ENCODE peak calls at places on chromosomes 3 and 15, in ten cellular contexts. One of them, this sample, is unnamed.

GRCh38 chr3:135907422-135908165 is 57.9 kb upstream of the PPP2R3A start:
- DNase-seq in left cardiac atrium: no peak
- DNase-seq in type B pancreatic cell: no peak
- DNase-seq in AG04449: no peak
- DNase-seq in SJSA1: no peak
- DNase-seq in activated naive CD4-positive, alpha-beta T cell treated with anti-CD3 and anti-CD28 coated beads for 36 hours: no peak
- DNase-seq in activated CD8-positive, alpha-beta memory T cell treated with anti-CD3 and anti-CD28 coated beads for 48 hours: no peak
- DNase-seq in HT-29: peak
- DNase-seq in neural crest cell: no peak
- DNase-seq in stimulated activated CD4-positive, alpha-beta T cell treated with anti-CD3 and anti-CD28 coated beads, Interleukin-1b, Interleukin-23, amount 100 ng/mL, for 4 hours: no peak
- DNase-seq in this sample: peak

GRCh38 chr3:177836671-177837070 is 639.4 kb upstream of the TBL1XR1 start:
- DNase-seq in left cardiac atrium: no peak
- DNase-seq in type B pancreatic cell: no peak
- DNase-seq in AG04449: no peak
- DNase-seq in SJSA1: no peak
- DNase-seq in activated naive CD4-positive, alpha-beta T cell treated with anti-CD3 and anti-CD28 coated beads for 36 hours: no peak
- DNase-seq in activated CD8-positive, alpha-beta memory T cell treated with anti-CD3 and anti-CD28 coated beads for 48 hours: no peak
- DNase-seq in HT-29: no peak
- DNase-seq in neural crest cell: no peak
- DNase-seq in stimulated activated CD4-positive, alpha-beta T cell treated with anti-CD3 and anti-CD28 coated beads, Interleukin-1b, Interleukin-23, amount 100 ng/mL, for 4 hours: no peak
- DNase-seq in this sample: no peak

GRCh38 chr3:15102833-15103232 is 3.9 kb upstream of the RBSN start:
- DNase-seq in left cardiac atrium: no peak
- DNase-seq in type B pancreatic cell: no peak
- DNase-seq in AG04449: no peak
- DNase-seq in SJSA1: no peak
- DNase-seq in activated naive CD4-positive, alpha-beta T cell treated with anti-CD3 and anti-CD28 coated beads for 36 hours: no peak
- DNase-seq in activated CD8-positive, alpha-beta memory T cell treated with anti-CD3 and anti-CD28 coated beads for 48 hours: no peak
- DNase-seq in HT-29: no peak
- DNase-seq in neural crest cell: no peak
- DNase-seq in stimulated activated CD4-positive, alpha-beta T cell treated with anti-CD3 and anti-CD28 coated beads, Interleukin-1b, Interleukin-23, amount 100 ng/mL, for 4 hours: no peak
- DNase-seq in this sample: no peak

GRCh38 chr3:151912041-151912440 is 38.6 kb downstream of the SUCNR1 start:
- DNase-seq in left cardiac atrium: no peak
- DNase-seq in type B pancreatic cell: no peak
- DNase-seq in AG04449: no peak
- DNase-seq in SJSA1: no peak
- DNase-seq in activated naive CD4-positive, alpha-beta T cell treated with anti-CD3 and anti-CD28 coated beads for 36 hours: no peak
- DNase-seq in activated CD8-positive, alpha-beta memory T cell treated with anti-CD3 and anti-CD28 coated beads for 48 hours: no peak
- DNase-seq in HT-29: no peak
- DNase-seq in neural crest cell: no peak
- DNase-seq in stimulated activated CD4-positive, alpha-beta T cell treated with anti-CD3 and anti-CD28 coated beads, Interleukin-1b, Interleukin-23, amount 100 ng/mL, for 4 hours: no peak
- DNase-seq in this sample: no peak

GRCh38 chr3:95217661-95218060 is 1154.8 kb downstream of the NSUN3 start:
- DNase-seq in left cardiac atrium: no peak
- DNase-seq in type B pancreatic cell: no peak
- DNase-seq in AG04449: no peak
- DNase-seq in SJSA1: no peak
- DNase-seq in activated naive CD4-positive, alpha-beta T cell treated with anti-CD3 and anti-CD28 coated beads for 36 hours: no peak
- DNase-seq in activated CD8-positive, alpha-beta memory T cell treated with anti-CD3 and anti-CD28 coated beads for 48 hours: no peak
- DNase-seq in HT-29: no peak
- DNase-seq in neural crest cell: no peak
- DNase-seq in stimulated activated CD4-positive, alpha-beta T cell treated with anti-CD3 and anti-CD28 coated beads, Interleukin-1b, Interleukin-23, amount 100 ng/mL, for 4 hours: no peak
- DNase-seq in this sample: no peak

GRCh38 chr15:69631978-69632377 is 179.4 kb downstream of the RPLP1 start:
- DNase-seq in left cardiac atrium: no peak
- DNase-seq in type B pancreatic cell: no peak
- DNase-seq in AG04449: no peak
- DNase-seq in SJSA1: no peak
- DNase-seq in activated naive CD4-positive, alpha-beta T cell treated with anti-CD3 and anti-CD28 coated beads for 36 hours: no peak
- DNase-seq in activated CD8-positive, alpha-beta memory T cell treated with anti-CD3 and anti-CD28 coated beads for 48 hours: no peak
- DNase-seq in HT-29: no peak
- DNase-seq in neural crest cell: no peak
- DNase-seq in stimulated activated CD4-positive, alpha-beta T cell treated with anti-CD3 and anti-CD28 coated beads, Interleukin-1b, Interleukin-23, amount 100 ng/mL, for 4 hours: no peak
- DNase-seq in this sample: no peak

GRCh38 chr3:168248383-168249047 is 152.8 kb upstream of the GOLIM4 start:
- DNase-seq in left cardiac atrium: peak
- DNase-seq in type B pancreatic cell: no peak
- DNase-seq in AG04449: no peak
- DNase-seq in SJSA1: peak
- DNase-seq in activated naive CD4-positive, alpha-beta T cell treated with anti-CD3 and anti-CD28 coated beads for 36 hours: no peak
- DNase-seq in activated CD8-positive, alpha-beta memory T cell treated with anti-CD3 and anti-CD28 coated beads for 48 hours: no peak
- DNase-seq in HT-29: no peak
- DNase-seq in neural crest cell: peak
- DNase-seq in stimulated activated CD4-positive, alpha-beta T cell treated with anti-CD3 and anti-CD28 coated beads, Interleukin-1b, Interleukin-23, amount 100 ng/mL, for 4 hours: no peak
- DNase-seq in this sample: no peak

GRCh38 chr3:150544040-150544439 is 2.3 kb downstream of the SERP1 start:
- DNase-seq in left cardiac atrium: no peak
- DNase-seq in type B pancreatic cell: no peak
- DNase-seq in AG04449: peak
- DNase-seq in SJSA1: peak
- DNase-seq in activated naive CD4-positive, alpha-beta T cell treated with anti-CD3 and anti-CD28 coated beads for 36 hours: no peak
- DNase-seq in activated CD8-positive, alpha-beta memory T cell treated with anti-CD3 and anti-CD28 coated beads for 48 hours: no peak
- DNase-seq in HT-29: no peak
- DNase-seq in neural crest cell: no peak
- DNase-seq in stimulated activated CD4-positive, alpha-beta T cell treated with anti-CD3 and anti-CD28 coated beads, Interleukin-1b, Interleukin-23, amount 100 ng/mL, for 4 hours: no peak
- DNase-seq in this sample: no peak

GRCh38 chr3:23806322-23807160 is 786 bp downstream of the UBE2E1 start:
- DNase-seq in left cardiac atrium: peak
- DNase-seq in type B pancreatic cell: peak
- DNase-seq in AG04449: no peak
- DNase-seq in SJSA1: peak
- DNase-seq in activated naive CD4-positive, alpha-beta T cell treated with anti-CD3 and anti-CD28 coated beads for 36 hours: peak
- DNase-seq in activated CD8-positive, alpha-beta memory T cell treated with anti-CD3 and anti-CD28 coated beads for 48 hours: peak
- DNase-seq in HT-29: no peak
- DNase-seq in neural crest cell: peak
- DNase-seq in stimulated activated CD4-positive, alpha-beta T cell treated with anti-CD3 and anti-CD28 coated beads, Interleukin-1b, Interleukin-23, amount 100 ng/mL, for 4 hours: peak
- DNase-seq in this sample: no peak

GRCh38 chr3:16072420-16073110 is 101.9 kb upstream of the GALNT15 start:
- DNase-seq in left cardiac atrium: no peak
- DNase-seq in type B pancreatic cell: no peak
- DNase-seq in AG04449: no peak
- DNase-seq in SJSA1: no peak
- DNase-seq in activated naive CD4-positive, alpha-beta T cell treated with anti-CD3 and anti-CD28 coated beads for 36 hours: no peak
- DNase-seq in activated CD8-positive, alpha-beta memory T cell treated with anti-CD3 and anti-CD28 coated beads for 48 hours: no peak
- DNase-seq in HT-29: no peak
- DNase-seq in neural crest cell: no peak
- DNase-seq in stimulated activated CD4-positive, alpha-beta T cell treated with anti-CD3 and anti-CD28 coated beads, Interleukin-1b, Interleukin-23, amount 100 ng/mL, for 4 hours: no peak
- DNase-seq in this sample: no peak

GRCh38 chr15:33242165-33242564 is 47.7 kb upstream of the FMN1 start:
- DNase-seq in left cardiac atrium: no peak
- DNase-seq in type B pancreatic cell: no peak
- DNase-seq in AG04449: peak
- DNase-seq in SJSA1: peak
- DNase-seq in activated naive CD4-positive, alpha-beta T cell treated with anti-CD3 and anti-CD28 coated beads for 36 hours: peak
- DNase-seq in activated CD8-positive, alpha-beta memory T cell treated with anti-CD3 and anti-CD28 coated beads for 48 hours: no peak
- DNase-seq in HT-29: peak
- DNase-seq in neural crest cell: no peak
- DNase-seq in stimulated activated CD4-positive, alpha-beta T cell treated with anti-CD3 and anti-CD28 coated beads, Interleukin-1b, Interleukin-23, amount 100 ng/mL, for 4 hours: no peak
- DNase-seq in this sample: no peak

GRCh38 chr15:30921781-30922371 is 18.2 kb downstream of the FAN1 start:
- DNase-seq in left cardiac atrium: peak
- DNase-seq in type B pancreatic cell: no peak
- DNase-seq in AG04449: no peak
- DNase-seq in SJSA1: no peak
- DNase-seq in activated naive CD4-positive, alpha-beta T cell treated with anti-CD3 and anti-CD28 coated beads for 36 hours: no peak
- DNase-seq in activated CD8-positive, alpha-beta memory T cell treated with anti-CD3 and anti-CD28 coated beads for 48 hours: no peak
- DNase-seq in HT-29: no peak
- DNase-seq in neural crest cell: no peak
- DNase-seq in stimulated activated CD4-positive, alpha-beta T cell treated with anti-CD3 and anti-CD28 coated beads, Interleukin-1b, Interleukin-23, amount 100 ng/mL, for 4 hours: no peak
- DNase-seq in this sample: no peak

GRCh38 chr3:24793896-24794295 is 299.2 kb upstream of the THRB start:
- DNase-seq in left cardiac atrium: no peak
- DNase-seq in type B pancreatic cell: no peak
- DNase-seq in AG04449: no peak
- DNase-seq in SJSA1: no peak
- DNase-seq in activated naive CD4-positive, alpha-beta T cell treated with anti-CD3 and anti-CD28 coated beads for 36 hours: no peak
- DNase-seq in activated CD8-positive, alpha-beta memory T cell treated with anti-CD3 and anti-CD28 coated beads for 48 hours: no peak
- DNase-seq in HT-29: no peak
- DNase-seq in neural crest cell: no peak
- DNase-seq in stimulated activated CD4-positive, alpha-beta T cell treated with anti-CD3 and anti-CD28 coated beads, Interleukin-1b, Interleukin-23, amount 100 ng/mL, for 4 hours: no peak
- DNase-seq in this sample: no peak

GRCh38 chr3:58003093-58003492 is 5.1 kb upstream of the FLNB start:
- DNase-seq in left cardiac atrium: no peak
- DNase-seq in type B pancreatic cell: no peak
- DNase-seq in AG04449: no peak
- DNase-seq in SJSA1: no peak
- DNase-seq in activated naive CD4-positive, alpha-beta T cell treated with anti-CD3 and anti-CD28 coated beads for 36 hours: no peak
- DNase-seq in activated CD8-positive, alpha-beta memory T cell treated with anti-CD3 and anti-CD28 coated beads for 48 hours: no peak
- DNase-seq in HT-29: no peak
- DNase-seq in neural crest cell: no peak
- DNase-seq in stimulated activated CD4-positive, alpha-beta T cell treated with anti-CD3 and anti-CD28 coated beads, Interleukin-1b, Interleukin-23, amount 100 ng/mL, for 4 hours: no peak
- DNase-seq in this sample: no peak

GRCh38 chr15:58632789-58633188 is 116.7 kb downstream of the ADAM10 start:
- DNase-seq in left cardiac atrium: no peak
- DNase-seq in type B pancreatic cell: no peak
- DNase-seq in AG04449: no peak
- DNase-seq in SJSA1: peak
- DNase-seq in activated naive CD4-positive, alpha-beta T cell treated with anti-CD3 and anti-CD28 coated beads for 36 hours: no peak
- DNase-seq in activated CD8-positive, alpha-beta memory T cell treated with anti-CD3 and anti-CD28 coated beads for 48 hours: no peak
- DNase-seq in HT-29: no peak
- DNase-seq in neural crest cell: no peak
- DNase-seq in stimulated activated CD4-positive, alpha-beta T cell treated with anti-CD3 and anti-CD28 coated beads, Interleukin-1b, Interleukin-23, amount 100 ng/mL, for 4 hours: no peak
- DNase-seq in this sample: no peak

GRCh38 chr3:150393745-150394144 is 14.4 kb upstream of the TSC22D2 start:
- DNase-seq in left cardiac atrium: no peak
- DNase-seq in type B pancreatic cell: no peak
- DNase-seq in AG04449: no peak
- DNase-seq in SJSA1: no peak
- DNase-seq in activated naive CD4-positive, alpha-beta T cell treated with anti-CD3 and anti-CD28 coated beads for 36 hours: no peak
- DNase-seq in activated CD8-positive, alpha-beta memory T cell treated with anti-CD3 and anti-CD28 coated beads for 48 hours: no peak
- DNase-seq in HT-29: no peak
- DNase-seq in neural crest cell: no peak
- DNase-seq in stimulated activated CD4-positive, alpha-beta T cell treated with anti-CD3 and anti-CD28 coated beads, Interleukin-1b, Interleukin-23, amount 100 ng/mL, for 4 hours: no peak
- DNase-seq in this sample: no peak

GRCh38 chr15:80887148-80887547 is 102.5 kb downstream of the MESD start:
- DNase-seq in left cardiac atrium: no peak
- DNase-seq in type B pancreatic cell: no peak
- DNase-seq in AG04449: no peak
- DNase-seq in SJSA1: no peak
- DNase-seq in activated naive CD4-positive, alpha-beta T cell treated with anti-CD3 and anti-CD28 coated beads for 36 hours: no peak
- DNase-seq in activated CD8-positive, alpha-beta memory T cell treated with anti-CD3 and anti-CD28 coated beads for 48 hours: no peak
- DNase-seq in HT-29: no peak
- DNase-seq in neural crest cell: no peak
- DNase-seq in stimulated activated CD4-positive, alpha-beta T cell treated with anti-CD3 and anti-CD28 coated beads, Interleukin-1b, Interleukin-23, amount 100 ng/mL, for 4 hours: no peak
- DNase-seq in this sample: no peak

GRCh38 chr15:74843891-74844299 is 939 bp upstream of the ULK3 start:
- DNase-seq in left cardiac atrium: no peak
- DNase-seq in type B pancreatic cell: no peak
- DNase-seq in AG04449: no peak
- DNase-seq in SJSA1: no peak
- DNase-seq in activated naive CD4-positive, alpha-beta T cell treated with anti-CD3 and anti-CD28 coated beads for 36 hours: no peak
- DNase-seq in activated CD8-positive, alpha-beta memory T cell treated with anti-CD3 and anti-CD28 coated beads for 48 hours: no peak
- DNase-seq in HT-29: no peak
- DNase-seq in neural crest cell: no peak
- DNase-seq in stimulated activated CD4-positive, alpha-beta T cell treated with anti-CD3 and anti-CD28 coated beads, Interleukin-1b, Interleukin-23, amount 100 ng/mL, for 4 hours: no peak
- DNase-seq in this sample: no peak

GRCh38 chr3:109852283-109852682 is 514.9 kb upstream of the DPPA4 start:
- DNase-seq in left cardiac atrium: no peak
- DNase-seq in type B pancreatic cell: no peak
- DNase-seq in AG04449: no peak
- DNase-seq in SJSA1: no peak
- DNase-seq in activated naive CD4-positive, alpha-beta T cell treated with anti-CD3 and anti-CD28 coated beads for 36 hours: no peak
- DNase-seq in activated CD8-positive, alpha-beta memory T cell treated with anti-CD3 and anti-CD28 coated beads for 48 hours: no peak
- DNase-seq in HT-29: no peak
- DNase-seq in neural crest cell: no peak
- DNase-seq in stimulated activated CD4-positive, alpha-beta T cell treated with anti-CD3 and anti-CD28 coated beads, Interleukin-1b, Interleukin-23, amount 100 ng/mL, for 4 hours: no peak
- DNase-seq in this sample: no peak

GRCh38 chr3:128198313-128198712 is 45.0 kb downstream of the EEFSEC start:
- DNase-seq in left cardiac atrium: no peak
- DNase-seq in type B pancreatic cell: no peak
- DNase-seq in AG04449: no peak
- DNase-seq in SJSA1: no peak
- DNase-seq in activated naive CD4-positive, alpha-beta T cell treated with anti-CD3 and anti-CD28 coated beads for 36 hours: no peak
- DNase-seq in activated CD8-positive, alpha-beta memory T cell treated with anti-CD3 and anti-CD28 coated beads for 48 hours: no peak
- DNase-seq in HT-29: no peak
- DNase-seq in neural crest cell: no peak
- DNase-seq in stimulated activated CD4-positive, alpha-beta T cell treated with anti-CD3 and anti-CD28 coated beads, Interleukin-1b, Interleukin-23, amount 100 ng/mL, for 4 hours: no peak
- DNase-seq in this sample: peak

GRCh38 chr15:57784081-57784488 is 77.6 kb downstream of the POLR2M start:
- DNase-seq in left cardiac atrium: peak
- DNase-seq in type B pancreatic cell: no peak
- DNase-seq in AG04449: no peak
- DNase-seq in SJSA1: peak
- DNase-seq in activated naive CD4-positive, alpha-beta T cell treated with anti-CD3 and anti-CD28 coated beads for 36 hours: no peak
- DNase-seq in activated CD8-positive, alpha-beta memory T cell treated with anti-CD3 and anti-CD28 coated beads for 48 hours: no peak
- DNase-seq in HT-29: no peak
- DNase-seq in neural crest cell: no peak
- DNase-seq in stimulated activated CD4-positive, alpha-beta T cell treated with anti-CD3 and anti-CD28 coated beads, Interleukin-1b, Interleukin-23, amount 100 ng/mL, for 4 hours: no peak
- DNase-seq in this sample: peak

GRCh38 chr3:131217296-131217741 is 164.3 kb upstream of the NUDT16 start:
- DNase-seq in left cardiac atrium: peak
- DNase-seq in type B pancreatic cell: no peak
- DNase-seq in AG04449: no peak
- DNase-seq in SJSA1: no peak
- DNase-seq in activated naive CD4-positive, alpha-beta T cell treated with anti-CD3 and anti-CD28 coated beads for 36 hours: no peak
- DNase-seq in activated CD8-positive, alpha-beta memory T cell treated with anti-CD3 and anti-CD28 coated beads for 48 hours: no peak
- DNase-seq in HT-29: no peak
- DNase-seq in neural crest cell: no peak
- DNase-seq in stimulated activated CD4-positive, alpha-beta T cell treated with anti-CD3 and anti-CD28 coated beads, Interleukin-1b, Interleukin-23, amount 100 ng/mL, for 4 hours: no peak
- DNase-seq in this sample: no peak

GRCh38 chr15:56927816-56928215 is 9.4 kb downstream of the TCF12 start:
- DNase-seq in left cardiac atrium: no peak
- DNase-seq in type B pancreatic cell: no peak
- DNase-seq in AG04449: no peak
- DNase-seq in SJSA1: peak
- DNase-seq in activated naive CD4-positive, alpha-beta T cell treated with anti-CD3 and anti-CD28 coated beads for 36 hours: no peak
- DNase-seq in activated CD8-positive, alpha-beta memory T cell treated with anti-CD3 and anti-CD28 coated beads for 48 hours: no peak
- DNase-seq in HT-29: no peak
- DNase-seq in neural crest cell: no peak
- DNase-seq in stimulated activated CD4-positive, alpha-beta T cell treated with anti-CD3 and anti-CD28 coated beads, Interleukin-1b, Interleukin-23, amount 100 ng/mL, for 4 hours: no peak
- DNase-seq in this sample: no peak

GRCh38 chr3:123335007-123335670 is 113.8 kb downstream of the ADCY5 start:
- DNase-seq in left cardiac atrium: no peak
- DNase-seq in type B pancreatic cell: no peak
- DNase-seq in AG04449: no peak
- DNase-seq in SJSA1: no peak
- DNase-seq in activated naive CD4-positive, alpha-beta T cell treated with anti-CD3 and anti-CD28 coated beads for 36 hours: peak
- DNase-seq in activated CD8-positive, alpha-beta memory T cell treated with anti-CD3 and anti-CD28 coated beads for 48 hours: no peak
- DNase-seq in HT-29: no peak
- DNase-seq in neural crest cell: no peak
- DNase-seq in stimulated activated CD4-positive, alpha-beta T cell treated with anti-CD3 and anti-CD28 coated beads, Interleukin-1b, Interleukin-23, amount 100 ng/mL, for 4 hours: no peak
- DNase-seq in this sample: no peak

GRCh38 chr3:11555823-11556222 is 87.9 kb downstream of the VGLL4 start:
- DNase-seq in left cardiac atrium: no peak
- DNase-seq in type B pancreatic cell: no peak
- DNase-seq in AG04449: no peak
- DNase-seq in SJSA1: no peak
- DNase-seq in activated naive CD4-positive, alpha-beta T cell treated with anti-CD3 and anti-CD28 coated beads for 36 hours: no peak
- DNase-seq in activated CD8-positive, alpha-beta memory T cell treated with anti-CD3 and anti-CD28 coated beads for 48 hours: no peak
- DNase-seq in HT-29: no peak
- DNase-seq in neural crest cell: no peak
- DNase-seq in stimulated activated CD4-positive, alpha-beta T cell treated with anti-CD3 and anti-CD28 coated beads, Interleukin-1b, Interleukin-23, amount 100 ng/mL, for 4 hours: no peak
- DNase-seq in this sample: no peak

GRCh38 chr3:114586119-114586518 is 292.3 kb downstream of the TIGIT start:
- DNase-seq in left cardiac atrium: no peak
- DNase-seq in type B pancreatic cell: no peak
- DNase-seq in AG04449: no peak
- DNase-seq in SJSA1: peak
- DNase-seq in activated naive CD4-positive, alpha-beta T cell treated with anti-CD3 and anti-CD28 coated beads for 36 hours: no peak
- DNase-seq in activated CD8-positive, alpha-beta memory T cell treated with anti-CD3 and anti-CD28 coated beads for 48 hours: no peak
- DNase-seq in HT-29: no peak
- DNase-seq in neural crest cell: no peak
- DNase-seq in stimulated activated CD4-positive, alpha-beta T cell treated with anti-CD3 and anti-CD28 coated beads, Interleukin-1b, Interleukin-23, amount 100 ng/mL, for 4 hours: no peak
- DNase-seq in this sample: no peak

GRCh38 chr3:130699765-130700164 is 46.9 kb downstream of the PIK3R4 start:
- DNase-seq in left cardiac atrium: no peak
- DNase-seq in type B pancreatic cell: no peak
- DNase-seq in AG04449: no peak
- DNase-seq in SJSA1: no peak
- DNase-seq in activated naive CD4-positive, alpha-beta T cell treated with anti-CD3 and anti-CD28 coated beads for 36 hours: no peak
- DNase-seq in activated CD8-positive, alpha-beta memory T cell treated with anti-CD3 and anti-CD28 coated beads for 48 hours: no peak
- DNase-seq in HT-29: peak
- DNase-seq in neural crest cell: no peak
- DNase-seq in stimulated activated CD4-positive, alpha-beta T cell treated with anti-CD3 and anti-CD28 coated beads, Interleukin-1b, Interleukin-23, amount 100 ng/mL, for 4 hours: no peak
- DNase-seq in this sample: no peak

GRCh38 chr3:82520846-82521245 is 759.4 kb upstream of the GBE1 start:
- DNase-seq in left cardiac atrium: no peak
- DNase-seq in type B pancreatic cell: no peak
- DNase-seq in AG04449: no peak
- DNase-seq in SJSA1: no peak
- DNase-seq in activated naive CD4-positive, alpha-beta T cell treated with anti-CD3 and anti-CD28 coated beads for 36 hours: no peak
- DNase-seq in activated CD8-positive, alpha-beta memory T cell treated with anti-CD3 and anti-CD28 coated beads for 48 hours: no peak
- DNase-seq in HT-29: no peak
- DNase-seq in neural crest cell: no peak
- DNase-seq in stimulated activated CD4-positive, alpha-beta T cell treated with anti-CD3 and anti-CD28 coated beads, Interleukin-1b, Interleukin-23, amount 100 ng/mL, for 4 hours: no peak
- DNase-seq in this sample: no peak

This sample was measured in esophagus muscularis mucosa.